ENCODE peak calls at places on chromosomes 12 and 14, in five cellular contexts. One of them, this sample, is unnamed.

GRCh38 chr12:43856932-43857331 is 21.1 kb downstream of the TMEM117 start:
- DNase-seq in CD8-positive, alpha-beta memory T cell: no peak
- DNase-seq in EL: no peak
- DNase-seq in NAMALWA: no peak
- DNase-seq in stimulated activated effector memory CD8-positive, alpha-beta T cell treated with anti-CD3 and anti-CD28 coated beads, Interleukin-12 subunit alpha, Interleukin-12 subunit beta, amount 100 ng/mL, for 72 hours: no peak
- DNase-seq in this sample: no peak

GRCh38 chr14:24332094-24332983 is 2.5 kb downstream of the ADCY4 start:
- DNase-seq in NAMALWA: peak
- DNase-seq in CD8-positive, alpha-beta memory T cell: peak
- DNase-seq in EL: peak
- DNase-seq in stimulated activated effector memory CD8-positive, alpha-beta T cell treated with anti-CD3 and anti-CD28 coated beads, Interleukin-12 subunit alpha, Interleukin-12 subunit beta, amount 100 ng/mL, for 72 hours: peak
- DNase-seq in this sample: peak

GRCh38 chr12:5222729-5223128 is 179.1 kb downstream of the KCNA5 start:
- DNase-seq in EL: no peak
- DNase-seq in stimulated activated effector memory CD8-positive, alpha-beta T cell treated with anti-CD3 and anti-CD28 coated beads, Interleukin-12 subunit alpha, Interleukin-12 subunit beta, amount 100 ng/mL, for 72 hours: no peak
- DNase-seq in NAMALWA: no peak
- DNase-seq in CD8-positive, alpha-beta memory T cell: no peak
- DNase-seq in this sample: no peak

GRCh38 chr12:108773798-108774788 is 42.8 kb upstream of the CORO1C start:
- DNase-seq in CD8-positive, alpha-beta memory T cell: no peak
- DNase-seq in EL: peak
- DNase-seq in NAMALWA: peak
- DNase-seq in stimulated activated effector memory CD8-positive, alpha-beta T cell treated with anti-CD3 and anti-CD28 coated beads, Interleukin-12 subunit alpha, Interleukin-12 subunit beta, amount 100 ng/mL, for 72 hours: no peak
- DNase-seq in this sample: no peak

GRCh38 chr14:101019974-101020710 is 116.6 kb upstream of the RTL1 start:
- DNase-seq in EL: no peak
- DNase-seq in stimulated activated effector memory CD8-positive, alpha-beta T cell treated with anti-CD3 and anti-CD28 coated beads, Interleukin-12 subunit alpha, Interleukin-12 subunit beta, amount 100 ng/mL, for 72 hours: no peak
- DNase-seq in CD8-positive, alpha-beta memory T cell: no peak
- DNase-seq in NAMALWA: no peak
- DNase-seq in this sample: no peak

GRCh38 chr14:24710403-24711063 is 76.5 kb upstream of the GZMB start:
- DNase-seq in EL: peak
- DNase-seq in CD8-positive, alpha-beta memory T cell: peak
- DNase-seq in NAMALWA: peak
- DNase-seq in stimulated activated effector memory CD8-positive, alpha-beta T cell treated with anti-CD3 and anti-CD28 coated beads, Interleukin-12 subunit alpha, Interleukin-12 subunit beta, amount 100 ng/mL, for 72 hours: peak
- DNase-seq in this sample: peak

GRCh38 chr12:5390174-5390799 is 41.6 kb upstream of the NTF3 start:
- DNase-seq in CD8-positive, alpha-beta memory T cell: no peak
- DNase-seq in NAMALWA: no peak
- DNase-seq in EL: peak
- DNase-seq in stimulated activated effector memory CD8-positive, alpha-beta T cell treated with anti-CD3 and anti-CD28 coated beads, Interleukin-12 subunit alpha, Interleukin-12 subunit beta, amount 100 ng/mL, for 72 hours: no peak
- DNase-seq in this sample: no peak

GRCh38 chr12:112170376-112170775 is 45.0 kb downstream of the TRAFD1 start:
- DNase-seq in NAMALWA: peak
- DNase-seq in CD8-positive, alpha-beta memory T cell: peak
- DNase-seq in stimulated activated effector memory CD8-positive, alpha-beta T cell treated with anti-CD3 and anti-CD28 coated beads, Interleukin-12 subunit alpha, Interleukin-12 subunit beta, amount 100 ng/mL, for 72 hours: no peak
- DNase-seq in EL: peak
- DNase-seq in this sample: peak

GRCh38 chr12:84079621-84080020 is 833.0 kb downstream of the SLC6A15 start:
- DNase-seq in stimulated activated effector memory CD8-positive, alpha-beta T cell treated with anti-CD3 and anti-CD28 coated beads, Interleukin-12 subunit alpha, Interleukin-12 subunit beta, amount 100 ng/mL, for 72 hours: no peak
- DNase-seq in EL: peak
- DNase-seq in NAMALWA: no peak
- DNase-seq in CD8-positive, alpha-beta memory T cell: no peak
- DNase-seq in this sample: no peak

This sample was measured in OCI-M1.